ENCODE peak calls at places on chromosomes 7 and 10, in six cellular contexts. V is GM20000; L is CD4-positive, alpha-beta memory T cell; W is NCI-H226; M is stimulated activated CD8-positive, alpha-beta memory T cell treated with anti-CD3 and anti-CD28 coated beads, Interleukin-4, amount 100 ng/mL, for 1 hour; J is activated gamma-delta T cell treated with anti-CD3 and anti-CD28 coated beads, Interleukin-2, amount 50 U/mL, for 16 hours. P is an unnamed sample.

GRCh38 chr7:108083980-108084379 is 46.2 kb downstream of the LAMB4 start:
- DNase-seq in V (no peak), W (peak), M (no peak), L (no peak), J (no peak), P (no peak)

GRCh38 chr7:49228447-49228846 is 304.1 kb downstream of the CDC14C start:
- DNase-seq in L (no peak), M (no peak), V (no peak), J (no peak), W (no peak), P (no peak)

GRCh38 chr10:17954856-17955255 is 3.1 kb downstream of the SLC39A12 start:
- DNase-seq in M (no peak), L (no peak), J (no peak), W (no peak), V (no peak), P (no peak)

GRCh38 chr7:26567263-26567662 is 275.6 kb downstream of the SNX10 start:
- DNase-seq in M (no peak), V (no peak), L (no peak), J (no peak), W (no peak), P (no peak)

GRCh38 chr7:40658731-40659130 is 523.9 kb downstream of the SUGCT start:
- DNase-seq in V (no peak), J (no peak), M (no peak), L (no peak), W (no peak), P (no peak)

GRCh38 chr10:30027057-30028005 is 32.1 kb downstream of the JCAD start:
- DNase-seq in L (peak), V (peak), M (peak), W (no peak), J (peak), P (peak)

GRCh38 chr10:87850742-87851205 is 12.6 kb downstream of the KLLN start:
- DNase-seq in M (peak), J (peak), V (peak), W (peak), L (peak), P (peak)

GRCh38 chr7:41189866-41190265 is 513.0 kb downstream of the INHBA start:
- DNase-seq in J (no peak), L (no peak), W (peak), V (no peak), M (no peak), P (no peak)

GRCh38 chr7:42218248-42218647 is 18.8 kb downstream of the GLI3 start:
- DNase-seq in W (no peak), M (no peak), L (no peak), V (no peak), J (no peak), P (no peak)

GRCh38 chr7:147432068-147432467 is 1158.5 kb upstream of the C7orf33 start:
- DNase-seq in L (no peak), V (no peak), J (no peak), W (no peak), M (no peak), P (no peak)

GRCh38 chr7:42700376-42701327 is 211.2 kb downstream of the C7orf25 start:
- DNase-seq in M (no peak), V (no peak), L (no peak), W (no peak), J (no peak), P (no peak)

GRCh38 chr7:510061-510481 is 9.6 kb downstream of the PDGFA start:
- DNase-seq in V (no peak), M (no peak), W (no peak), L (no peak), J (no peak), P (no peak)

GRCh38 chr10:112967200-112967599 is 17.2 kb downstream of the TCF7L2 start:
- DNase-seq in V (no peak), J (no peak), W (peak), L (no peak), M (no peak), P (no peak)

GRCh38 chr7:157041004-157041403 is 30.5 kb upstream of the MNX1 start:
- DNase-seq in W (no peak), V (no peak), J (no peak), M (no peak), L (no peak), P (no peak)

GRCh38 chr10:79460687-79461086 is 15.3 kb upstream of the ZCCHC24 start:
- DNase-seq in W (no peak), V (no peak), L (no peak), M (no peak), J (no peak), P (no peak)

GRCh38 chr10:70198696-70199466 is 28.6 kb upstream of the SAR1A start:
- DNase-seq in M (no peak), L (no peak), V (no peak), J (no peak), W (no peak), P (no peak)

GRCh38 chr7:41252551-41252950 is 450.3 kb downstream of the INHBA start:
- DNase-seq in M (no peak), J (no peak), L (no peak), W (no peak), V (no peak), P (no peak)

GRCh38 chr7:134421998-134422397 is 36.9 kb downstream of the AKR1B1 start:
- DNase-seq in W (peak), V (no peak), J (no peak), M (no peak), L (no peak), P (no peak)

GRCh38 chr10:1600861-1601260 is 136.5 kb downstream of the ADARB2 start:
- DNase-seq in L (no peak), V (no peak), M (no peak), J (no peak), W (no peak), P (no peak)

GRCh38 chr7:69199048-69199447 is 399.2 kb upstream of the AUTS2 start:
- DNase-seq in W (no peak), L (no peak), J (no peak), V (no peak), M (no peak), P (peak)

GRCh38 chr7:2566890-2567662 is 8.3 kb downstream of the IQCE start:
- DNase-seq in M (no peak), V (peak), W (no peak), L (no peak), J (no peak), P (no peak)

GRCh38 chr7:142669074-142669654 is 80.1 kb upstream of the PRSS1 start:
- DNase-seq in L (no peak), W (no peak), M (no peak), V (peak), J (no peak), P (peak)

GRCh38 chr7:50595538-50596102 is 30.4 kb upstream of the DDC start:
- DNase-seq in J (no peak), W (peak), V (no peak), L (no peak), M (peak), P (no peak)

P was measured in naive thymus-derived CD4-positive, alpha-beta T cell.